ENCODE peak calls at places on chromosome 3, in four cellular contexts. One of them, this sample, is unnamed. For H3K4me1, the result is how much of the 10 kb centered on the place peaks cover.

GRCh38 chr3:100030914-100031313 is 83.4 kb downstream of the FILIP1L start:
- DNase-seq in left lung: no peak
- DNase-seq in CD8-positive, alpha-beta memory T cell: no peak
- DNase-seq in OCI-LY7: no peak
- DNase-seq in this sample: no peak

GRCh38 chr3:16665282-16665741 is 60.1 kb upstream of the DAZL start:
- DNase-seq in left lung: no peak
- DNase-seq in OCI-LY7: no peak
- DNase-seq in CD8-positive, alpha-beta memory T cell: no peak
- DNase-seq in this sample: no peak

GRCh38 chr3:60316121-60316783 is 935.0 kb downstream of the FHIT start:
- DNase-seq in CD8-positive, alpha-beta memory T cell: no peak
- DNase-seq in left lung: no peak
- DNase-seq in OCI-LY7: no peak
- DNase-seq in this sample: peak

GRCh38 chr3:5317572-5317971 is 130.1 kb downstream of the EDEM1 start:
- DNase-seq in left lung: no peak
- DNase-seq in OCI-LY7: no peak
- DNase-seq in CD8-positive, alpha-beta memory T cell: no peak
- DNase-seq in this sample: no peak

GRCh38 chr3:101203411-101203810 is 117.0 kb downstream of the IMPG2 start:
- DNase-seq in OCI-LY7: no peak
- DNase-seq in left lung: no peak
- DNase-seq in CD8-positive, alpha-beta memory T cell: no peak
- DNase-seq in this sample: peak

GRCh38 chr3:73030073-73030597 is 31.3 kb upstream of the EBLN2 start:
- DNase-seq in OCI-LY7: no peak
- DNase-seq in CD8-positive, alpha-beta memory T cell: no peak
- DNase-seq in left lung: no peak
- DNase-seq in this sample: no peak

GRCh38 chr3:187013080-187013838 is 82.9 kb downstream of the ST6GAL1 start:
- DNase-seq in CD8-positive, alpha-beta memory T cell: no peak
- DNase-seq in left lung: no peak
- DNase-seq in OCI-LY7: no peak
- DNase-seq in this sample: peak

GRCh38 chr3:156478931-156479330 is 76.0 kb downstream of the SSR3 start:
- DNase-seq in left lung: no peak
- DNase-seq in OCI-LY7: no peak
- DNase-seq in CD8-positive, alpha-beta memory T cell: no peak
- DNase-seq in this sample: no peak

GRCh38 chr3:58617338-58617761 is 40.2 kb upstream of the FAM107A start:
- DNase-seq in left lung: no peak
- DNase-seq in CD8-positive, alpha-beta memory T cell: no peak
- DNase-seq in OCI-LY7: no peak
- DNase-seq in this sample: no peak

GRCh38 chr3:99760602-99761001 is 57.1 kb upstream of the CMSS1 start:
- DNase-seq in left lung: no peak
- DNase-seq in OCI-LY7: no peak
- DNase-seq in CD8-positive, alpha-beta memory T cell: no peak
- DNase-seq in this sample: peak

GRCh38 chr3:161915283-161915682 is 418.7 kb downstream of the OTOL1 start:
- DNase-seq in CD8-positive, alpha-beta memory T cell: no peak
- DNase-seq in left lung: no peak
- DNase-seq in OCI-LY7: no peak
- DNase-seq in this sample: no peak

GRCh38 chr3:40043444-40043755 is 234.0 kb downstream of the MYRIP start:
- DNase-seq in OCI-LY7: no peak
- DNase-seq in CD8-positive, alpha-beta memory T cell: no peak
- DNase-seq in left lung: no peak
- DNase-seq in this sample: no peak

GRCh38 chr3:178517665-178518366 is 18.4 kb upstream of the KCNMB2 start:
- DNase-seq in CD8-positive, alpha-beta memory T cell: no peak
- DNase-seq in left lung: no peak
- DNase-seq in OCI-LY7: no peak
- DNase-seq in this sample: no peak

GRCh38 chr3:178512627-178513026 is 23.6 kb upstream of the KCNMB2 start:
- DNase-seq in left lung: no peak
- DNase-seq in OCI-LY7: no peak
- DNase-seq in CD8-positive, alpha-beta memory T cell: no peak
- DNase-seq in this sample: no peak

GRCh38 chr3:178513539-178514410 is 22.5 kb upstream of the KCNMB2 start:
- DNase-seq in OCI-LY7: no peak
- DNase-seq in CD8-positive, alpha-beta memory T cell: no peak
- DNase-seq in left lung: no peak
- DNase-seq in this sample: no peak

GRCh38 chr3:178510496-178510895 is 25.7 kb upstream of the KCNMB2 start:
- DNase-seq in left lung: no peak
- DNase-seq in CD8-positive, alpha-beta memory T cell: no peak
- DNase-seq in OCI-LY7: no peak
- DNase-seq in this sample: no peak

GRCh38 chr3:178514411-178514800 is 21.8 kb upstream of the KCNMB2 start:
- DNase-seq in CD8-positive, alpha-beta memory T cell: no peak
- DNase-seq in left lung: no peak
- DNase-seq in OCI-LY7: no peak
- DNase-seq in this sample: no peak
- H3K27ac ChIP-seq in CD8-positive, alpha-beta memory T cell: no peak
- H3K27ac ChIP-seq in left lung: no peak
- H3K27ac ChIP-seq in OCI-LY7: no peak
- H3K27ac ChIP-seq in this sample: no peak

GRCh38 chr3:120090422-120090821 is 3.8 kb downstream of the GSK3B start:
- DNase-seq in OCI-LY7: no peak
- DNase-seq in left lung: no peak
- DNase-seq in CD8-positive, alpha-beta memory T cell: no peak
- DNase-seq in this sample: no peak
- H3K4me1 ChIP-seq in OCI-LY7: under half
- H3K4me1 ChIP-seq in left lung: half or more
- H3K4me1 ChIP-seq in CD8-positive, alpha-beta memory T cell: under half
- H3K4me1 ChIP-seq in this sample: under half

DNA sequence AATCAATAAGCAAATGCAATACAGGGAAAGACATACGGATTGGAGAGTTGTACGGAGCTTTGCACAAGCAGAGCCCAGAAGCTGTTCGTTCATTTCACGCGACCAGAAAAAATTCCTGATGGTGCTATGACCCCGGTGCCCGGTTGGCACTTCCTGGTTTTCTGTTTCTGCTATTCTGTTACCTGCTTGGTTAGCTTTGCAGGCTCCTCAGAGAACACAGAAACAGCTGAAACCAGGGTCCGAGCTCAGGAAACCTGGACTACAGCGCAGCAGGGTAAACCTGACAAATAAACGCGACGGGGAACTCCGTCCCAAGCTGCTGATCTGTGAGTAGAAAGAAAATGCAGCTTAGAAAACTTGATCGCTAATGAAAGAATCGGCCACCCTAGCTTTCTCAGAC is 893 bp downstream of the CNTN3 start:
- DNase-seq in left lung: no peak
- DNase-seq in CD8-positive, alpha-beta memory T cell: no peak
- DNase-seq in OCI-LY7: no peak
- DNase-seq in this sample: no peak
- H3K4me3 ChIP-seq in left lung: peak
- H3K4me3 ChIP-seq in CD8-positive, alpha-beta memory T cell: no peak
- H3K4me3 ChIP-seq in OCI-LY7: no peak
- H3K4me3 ChIP-seq in this sample: peak

DNA sequence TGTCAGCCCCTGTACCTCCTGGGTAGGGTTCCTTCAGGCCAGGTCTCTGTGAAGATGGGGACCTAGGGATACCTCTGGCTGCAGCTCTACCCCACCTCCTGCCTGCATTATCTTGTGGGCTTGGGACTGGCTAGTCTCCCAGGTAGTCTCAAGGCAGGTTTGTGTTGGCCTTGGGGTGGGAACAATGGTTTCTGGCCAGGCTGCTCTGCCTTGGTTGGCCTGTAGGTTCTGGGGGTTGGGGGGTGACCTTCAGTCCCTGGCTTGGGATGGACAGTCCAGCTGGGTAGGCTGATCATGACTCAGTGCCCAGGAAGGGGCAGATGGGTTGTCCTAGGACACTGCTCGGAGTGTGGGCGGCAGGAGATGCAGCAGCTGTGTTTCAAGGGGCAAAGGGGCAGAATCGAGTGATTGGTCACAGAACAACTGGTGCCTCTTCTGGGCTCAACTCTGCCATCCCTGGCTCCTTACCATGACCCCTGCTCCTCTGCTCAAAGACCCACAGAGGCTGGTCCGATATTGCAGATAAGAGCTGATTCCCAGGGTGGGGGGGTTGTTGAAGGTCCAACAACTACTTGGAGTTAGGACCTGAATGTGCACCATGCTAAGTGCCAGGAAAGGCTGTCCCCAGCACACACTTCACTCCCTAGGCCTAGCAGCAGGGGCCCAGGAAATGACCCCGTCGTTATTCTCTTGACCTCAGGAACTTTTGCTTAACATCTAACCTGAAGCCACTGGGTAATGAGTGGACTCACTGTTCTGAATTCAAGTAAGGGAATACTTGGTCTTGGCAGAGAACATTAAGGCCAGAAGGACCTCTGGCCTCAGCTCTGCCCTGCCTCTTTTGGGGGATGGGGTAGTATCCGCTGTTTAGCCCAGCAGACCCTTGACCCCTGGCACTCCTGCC is 18.1 kb upstream of the BSN start:
- DNase-seq in OCI-LY7: no peak
- DNase-seq in CD8-positive, alpha-beta memory T cell: no peak
- DNase-seq in left lung: no peak
- DNase-seq in this sample: no peak
- H3K27ac ChIP-seq in OCI-LY7: no peak
- H3K27ac ChIP-seq in CD8-positive, alpha-beta memory T cell: no peak
- H3K27ac ChIP-seq in left lung: no peak
- H3K27ac ChIP-seq in this sample: peak

DNA sequence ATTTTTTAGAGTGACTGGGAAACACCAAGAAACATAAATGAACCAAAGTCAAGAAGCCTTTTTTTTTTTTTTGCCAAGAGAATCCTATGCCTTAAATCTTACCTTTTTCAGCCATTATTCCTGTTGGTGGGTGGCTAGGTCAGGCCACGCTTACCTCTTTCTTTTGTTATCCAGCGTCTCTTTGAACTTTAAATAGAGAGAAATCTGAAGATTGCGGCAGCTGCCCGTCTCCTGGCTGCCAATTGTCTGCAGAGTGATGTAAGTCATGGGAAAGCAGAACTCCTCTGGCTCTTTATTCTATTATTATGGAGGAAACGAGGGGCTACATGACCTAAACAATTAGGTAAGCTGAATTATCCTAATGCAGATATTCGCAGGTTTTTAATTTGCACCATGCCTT is at the start of gene STRIT1:
- DNase-seq in left lung: no peak
- DNase-seq in OCI-LY7: no peak
- DNase-seq in CD8-positive, alpha-beta memory T cell: no peak
- DNase-seq in this sample: no peak
- H3K4me1 ChIP-seq in left lung: under half
- H3K4me1 ChIP-seq in OCI-LY7: under half
- H3K4me1 ChIP-seq in CD8-positive, alpha-beta memory T cell: under half
- H3K4me1 ChIP-seq in this sample: under half

DNA sequence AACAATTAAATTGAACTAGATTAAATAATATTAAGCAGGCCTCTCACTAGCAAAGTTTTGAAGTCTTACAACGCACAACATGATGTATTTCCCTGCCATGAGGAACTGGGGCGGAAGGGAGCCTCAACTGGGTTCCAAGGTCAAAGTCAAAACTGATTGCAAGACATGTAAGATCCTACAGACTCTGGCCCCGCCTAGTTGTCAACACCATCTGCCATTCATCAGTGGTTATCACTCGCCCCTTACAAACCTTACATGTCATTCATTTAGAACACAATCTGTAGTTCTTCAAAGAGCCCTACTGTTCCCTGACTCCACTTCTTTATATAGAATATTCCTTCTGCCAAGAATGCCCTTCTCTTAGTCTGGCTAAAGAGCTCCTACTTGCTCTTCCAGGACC is 10.0 kb downstream of the ATP13A3 start:
- DNase-seq in OCI-LY7: no peak
- DNase-seq in left lung: no peak
- DNase-seq in CD8-positive, alpha-beta memory T cell: no peak
- DNase-seq in this sample: no peak
- H3K4me3 ChIP-seq in OCI-LY7: no peak
- H3K4me3 ChIP-seq in left lung: no peak
- H3K4me3 ChIP-seq in CD8-positive, alpha-beta memory T cell: no peak
- H3K4me3 ChIP-seq in this sample: no peak

DNA sequence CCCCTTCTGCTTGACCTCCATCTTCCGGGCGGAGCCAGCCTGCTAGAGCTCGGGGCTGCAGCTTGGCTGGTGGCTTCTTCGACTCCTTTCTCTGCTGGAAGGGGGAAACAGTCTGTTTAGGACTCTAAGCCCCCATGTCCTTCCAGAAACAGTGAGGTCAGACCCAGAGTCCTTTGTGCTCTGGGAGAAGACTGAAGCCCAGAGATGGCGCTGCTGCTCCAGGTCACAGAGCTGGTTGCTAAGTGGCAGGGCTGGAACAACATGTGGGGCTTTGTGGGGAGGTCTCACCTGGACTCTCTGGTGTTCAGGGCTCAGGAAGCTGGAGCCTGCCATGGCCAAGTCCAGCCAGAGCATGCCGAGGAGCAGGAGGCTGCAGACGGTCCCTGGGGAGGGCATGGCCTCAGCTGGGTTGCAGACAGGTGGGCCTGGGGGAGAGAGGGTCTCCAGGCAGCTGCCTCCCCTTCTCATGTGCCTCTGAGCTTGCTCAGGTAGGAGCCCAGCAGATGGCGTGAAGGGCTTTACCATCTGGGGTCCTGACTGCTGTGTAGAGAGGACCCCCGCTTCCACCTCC is 2.9 kb downstream of the GHRL start:
- DNase-seq in CD8-positive, alpha-beta memory T cell: no peak
- DNase-seq in left lung: no peak
- DNase-seq in OCI-LY7: no peak
- DNase-seq in this sample: no peak
- H3K27ac ChIP-seq in CD8-positive, alpha-beta memory T cell: no peak
- H3K27ac ChIP-seq in left lung: no peak
- H3K27ac ChIP-seq in OCI-LY7: no peak
- H3K27ac ChIP-seq in this sample: no peak

GRCh38 chr3:152307829-152308474 is 39.2 kb downstream of the MBNL1 start:
- DNase-seq in left lung: no peak
- DNase-seq in CD8-positive, alpha-beta memory T cell: no peak
- DNase-seq in OCI-LY7: no peak
- DNase-seq in this sample: no peak

GRCh38 chr3:152305075-152305474 is 36.3 kb downstream of the MBNL1 start:
- DNase-seq in left lung: no peak
- DNase-seq in OCI-LY7: no peak
- DNase-seq in CD8-positive, alpha-beta memory T cell: no peak
- DNase-seq in this sample: no peak

GRCh38 chr3:152301745-152302181 is 33.0 kb downstream of the MBNL1 start:
- DNase-seq in left lung: no peak
- DNase-seq in CD8-positive, alpha-beta memory T cell: no peak
- DNase-seq in OCI-LY7: no peak
- DNase-seq in this sample: no peak

GRCh38 chr3:152302521-152303021 is 33.8 kb downstream of the MBNL1 start:
- DNase-seq in OCI-LY7: no peak
- DNase-seq in CD8-positive, alpha-beta memory T cell: no peak
- DNase-seq in left lung: peak
- DNase-seq in this sample: peak

DNA sequence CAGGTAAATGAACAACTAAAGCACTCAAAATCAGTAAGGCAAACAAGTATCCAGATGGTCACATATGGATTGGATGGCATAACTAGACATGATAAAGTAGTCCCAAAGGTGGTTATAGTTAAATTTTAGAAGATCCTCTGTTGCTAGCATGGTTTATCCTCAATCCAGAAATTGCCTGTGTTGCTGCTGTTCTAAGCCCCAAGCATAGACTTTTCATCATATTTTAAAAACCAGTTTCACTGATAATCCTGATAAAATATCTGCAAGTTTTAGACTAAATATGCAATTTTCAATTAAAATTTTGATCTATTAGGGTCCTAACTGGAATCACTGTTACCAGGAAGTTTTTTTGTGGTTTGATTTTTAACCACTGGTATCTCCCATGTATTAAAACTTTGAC is 35.4 kb downstream of the MBNL1 start:
- DNase-seq in OCI-LY7: no peak
- DNase-seq in CD8-positive, alpha-beta memory T cell: no peak
- DNase-seq in left lung: no peak
- DNase-seq in this sample: no peak
- H3K4me1 ChIP-seq in OCI-LY7: under half
- H3K4me1 ChIP-seq in CD8-positive, alpha-beta memory T cell: half or more
- H3K4me1 ChIP-seq in left lung: half or more
- H3K4me1 ChIP-seq in this sample: under half

This sample was measured in cardiac muscle cell.